ENCODE peak calls at places on chromosomes 7 and 10, in four cellular contexts. One of them, this sample, is unnamed.

GRCh38 chr7:134446923-134447322 is 12.0 kb downstream of the AKR1B1 start:
- DNase-seq in WTC11: no peak
- DNase-seq in HepG2: no peak
- DNase-seq in HCT116: no peak
- DNase-seq in this sample: no peak

GRCh38 chr10:60798031-60798430 is 19.8 kb downstream of the CDK1 start:
- DNase-seq in WTC11: no peak
- DNase-seq in HepG2: no peak
- DNase-seq in HCT116: no peak
- DNase-seq in this sample: no peak

GRCh38 chr7:18345641-18346234 is 149.8 kb upstream of the HDAC9 start:
- DNase-seq in WTC11: peak
- DNase-seq in HepG2: peak
- DNase-seq in HCT116: peak
- DNase-seq in this sample: peak

GRCh38 chr10:5592070-5592469 is 67.3 kb downstream of the CALML3 start:
- DNase-seq in WTC11: no peak
- DNase-seq in HepG2: no peak
- DNase-seq in HCT116: no peak
- DNase-seq in this sample: no peak

GRCh38 chr10:10872035-10872673 is 145.5 kb upstream of the CELF2 start:
- DNase-seq in WTC11: no peak
- DNase-seq in HepG2: no peak
- DNase-seq in HCT116: no peak
- DNase-seq in this sample: no peak

GRCh38 chr7:27873981-27874957 is 134.3 kb downstream of the TAX1BP1 start:
- DNase-seq in WTC11: no peak
- DNase-seq in HepG2: no peak
- DNase-seq in HCT116: no peak
- DNase-seq in this sample: no peak

GRCh38 chr10:44574596-44575480 is 189.9 kb upstream of the CXCL12 start:
- DNase-seq in WTC11: no peak
- DNase-seq in HepG2: no peak
- DNase-seq in HCT116: no peak
- DNase-seq in this sample: no peak

GRCh38 chr10:21278491-21279216 is 246.8 kb downstream of the SKIDA1 start:
- DNase-seq in WTC11: peak
- DNase-seq in HepG2: peak
- DNase-seq in HCT116: peak
- DNase-seq in this sample: peak

GRCh38 chr7:114048386-114049235 is 129.8 kb upstream of the PPP1R3A start:
- DNase-seq in WTC11: no peak
- DNase-seq in HepG2: peak
- DNase-seq in HCT116: no peak
- DNase-seq in this sample: no peak

GRCh38 chr7:84729284-84729683 is 457.6 kb downstream of the SEMA3D start:
- DNase-seq in WTC11: no peak
- DNase-seq in HepG2: no peak
- DNase-seq in HCT116: no peak
- DNase-seq in this sample: no peak

GRCh38 chr7:127619681-127620405 is 1.9 kb upstream of the PAX4 start:
- DNase-seq in WTC11: peak
- DNase-seq in HepG2: no peak
- DNase-seq in HCT116: no peak
- DNase-seq in this sample: no peak

GRCh38 chr10:10804998-10805737 is 212.5 kb upstream of the CELF2 start:
- DNase-seq in WTC11: no peak
- DNase-seq in HepG2: peak
- DNase-seq in HCT116: no peak
- DNase-seq in this sample: no peak

GRCh38 chr7:139771001-139771956 is 6.5 kb downstream of the HIPK2 start:
- DNase-seq in WTC11: no peak
- DNase-seq in HepG2: no peak
- DNase-seq in HCT116: peak
- DNase-seq in this sample: no peak

GRCh38 chr7:100515072-100515532 is 23.9 kb upstream of the AGFG2 start:
- DNase-seq in WTC11: no peak
- DNase-seq in HepG2: no peak
- DNase-seq in HCT116: no peak
- DNase-seq in this sample: no peak

GRCh38 chr10:17980796-17981195 is 29.1 kb downstream of the SLC39A12 start:
- DNase-seq in WTC11: no peak
- DNase-seq in HepG2: no peak
- DNase-seq in HCT116: no peak
- DNase-seq in this sample: no peak

GRCh38 chr10:74924251-74924954 is 98.0 kb downstream of the KAT6B start:
- DNase-seq in WTC11: no peak
- DNase-seq in HepG2: no peak
- DNase-seq in HCT116: peak
- DNase-seq in this sample: no peak

GRCh38 chr10:91287912-91288311 is 67.4 kb downstream of the PCGF5 start:
- DNase-seq in WTC11: no peak
- DNase-seq in HepG2: no peak
- DNase-seq in HCT116: no peak
- DNase-seq in this sample: no peak

GRCh38 chr7:2143450-2143849 is 89.3 kb downstream of the MAD1L1 start:
- DNase-seq in WTC11: no peak
- DNase-seq in HepG2: no peak
- DNase-seq in HCT116: no peak
- DNase-seq in this sample: no peak

GRCh38 chr7:19009241-19009935 is 108.0 kb downstream of the TWIST1 start:
- DNase-seq in WTC11: no peak
- DNase-seq in HepG2: no peak
- DNase-seq in HCT116: no peak
- DNase-seq in this sample: no peak

GRCh38 chr7:17239683-17240521 is 58.5 kb upstream of the AHR start:
- DNase-seq in WTC11: no peak
- DNase-seq in HepG2: peak
- DNase-seq in HCT116: peak
- DNase-seq in this sample: no peak

GRCh38 chr10:83166344-83166743 is 973.0 kb upstream of the GHITM start:
- DNase-seq in WTC11: peak
- DNase-seq in HepG2: no peak
- DNase-seq in HCT116: no peak
- DNase-seq in this sample: peak

GRCh38 chr10:80144302-80145131 is 12.0 kb downstream of the PLAC9 start:
- DNase-seq in WTC11: peak
- DNase-seq in HepG2: no peak
- DNase-seq in HCT116: peak
- DNase-seq in this sample: no peak

GRCh38 chr7:13989138-13989943 is at the start of gene ETV1:
- DNase-seq in WTC11: peak
- DNase-seq in HepG2: peak
- DNase-seq in HCT116: no peak
- DNase-seq in this sample: peak

GRCh38 chr10:48651839-48652238 is 32.8 kb upstream of the WDFY4 start:
- DNase-seq in WTC11: no peak
- DNase-seq in HepG2: no peak
- DNase-seq in HCT116: no peak
- DNase-seq in this sample: no peak

GRCh38 chr10:122206471-122207065 is 64.5 kb upstream of the BTBD16 start:
- DNase-seq in WTC11: no peak
- DNase-seq in HepG2: no peak
- DNase-seq in HCT116: no peak
- DNase-seq in this sample: no peak

GRCh38 chr7:134448359-134449229 is 10.3 kb downstream of the AKR1B1 start:
- DNase-seq in WTC11: no peak
- DNase-seq in HepG2: no peak
- DNase-seq in HCT116: peak
- DNase-seq in this sample: no peak

GRCh38 chr7:101608772-101609713 is 20.1 kb downstream of the MYL10 start:
- DNase-seq in WTC11: peak
- DNase-seq in HepG2: no peak
- DNase-seq in HCT116: no peak
- DNase-seq in this sample: no peak

GRCh38 chr7:8197994-8198698 is 63.8 kb downstream of the ICA1 start:
- DNase-seq in WTC11: no peak
- DNase-seq in HepG2: no peak
- DNase-seq in HCT116: no peak
- DNase-seq in this sample: no peak

GRCh38 chr10:18866852-18867251 is 181.7 kb upstream of the MALRD1 start:
- DNase-seq in WTC11: no peak
- DNase-seq in HepG2: no peak
- DNase-seq in HCT116: no peak
- DNase-seq in this sample: no peak

GRCh38 chr10:46554166-46554781 is 2.2 kb downstream of the GPRIN2 start:
- DNase-seq in WTC11: no peak
- DNase-seq in HepG2: no peak
- DNase-seq in HCT116: no peak
- DNase-seq in this sample: no peak

GRCh38 chr10:46557319-46558140 is 1.1 kb upstream of the GPRIN2 start:
- DNase-seq in WTC11: peak
- DNase-seq in HepG2: no peak
- DNase-seq in HCT116: no peak
- DNase-seq in this sample: peak

GRCh38 chr10:46556515-46557318 is at the start of gene GPRIN2:
- DNase-seq in WTC11: peak
- DNase-seq in HepG2: no peak
- DNase-seq in HCT116: no peak
- DNase-seq in this sample: peak

GRCh38 chr10:46555366-46555712 is 1.1 kb downstream of the GPRIN2 start:
- DNase-seq in WTC11: peak
- DNase-seq in HepG2: no peak
- DNase-seq in HCT116: no peak
- DNase-seq in this sample: no peak

GRCh38 chr10:46555713-46556514 is 544 bp downstream of the GPRIN2 start:
- DNase-seq in WTC11: peak
- DNase-seq in HepG2: no peak
- DNase-seq in HCT116: no peak
- DNase-seq in this sample: peak
- TF ChIP-seq ATF3 in WTC11: no peak
- TF ChIP-seq ATF3 in HepG2: no peak
- TF ChIP-seq ATF3 in HCT116: no peak
- TF ChIP-seq ATF3 in this sample: no peak

GRCh38 chr10:97127960-97128850 is 57.6 kb downstream of the SLIT1 start:
- DNase-seq in WTC11: no peak
- DNase-seq in HepG2: no peak
- DNase-seq in HCT116: no peak
- DNase-seq in this sample: no peak

GRCh38 chr10:97128851-97129186 is 56.9 kb downstream of the SLIT1 start:
- DNase-seq in WTC11: no peak
- DNase-seq in HepG2: no peak
- DNase-seq in HCT116: no peak
- DNase-seq in this sample: no peak

GRCh38 chr10:97124211-97124610 is 61.5 kb downstream of the SLIT1 start:
- DNase-seq in WTC11: no peak
- DNase-seq in HepG2: no peak
- DNase-seq in HCT116: no peak
- DNase-seq in this sample: no peak

GRCh38 chr10:97129666-97130065 is 56.1 kb downstream of the SLIT1 start:
- DNase-seq in WTC11: no peak
- DNase-seq in HepG2: no peak
- DNase-seq in HCT116: no peak
- DNase-seq in this sample: no peak

DNA sequence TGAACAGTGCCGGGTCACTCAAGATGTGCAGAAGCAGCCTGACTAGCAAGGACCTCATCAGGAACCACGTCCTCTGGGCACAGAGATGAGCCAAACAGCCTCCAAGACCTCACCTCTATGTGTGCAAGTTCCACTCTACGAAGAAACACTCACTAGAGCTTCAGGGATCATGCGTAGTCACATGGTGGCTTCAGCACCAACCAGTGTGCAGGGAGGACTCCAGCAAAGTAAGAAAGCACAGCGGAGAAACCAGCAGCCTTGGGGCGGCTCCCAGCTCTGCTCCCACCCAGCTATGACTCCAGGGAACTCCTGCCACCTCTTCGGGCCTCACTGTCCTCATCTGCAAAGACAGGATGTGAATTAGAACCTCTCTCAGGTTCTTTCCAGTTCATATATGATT is 58.3 kb downstream of the SLIT1 start:
- DNase-seq in WTC11: no peak
- DNase-seq in HepG2: no peak
- DNase-seq in HCT116: no peak
- DNase-seq in this sample: no peak
- TF ChIP-seq ATF3 in WTC11: no peak
- TF ChIP-seq ATF3 in HepG2: no peak
- TF ChIP-seq ATF3 in HCT116: no peak
- TF ChIP-seq ATF3 in this sample: no peak

DNA sequence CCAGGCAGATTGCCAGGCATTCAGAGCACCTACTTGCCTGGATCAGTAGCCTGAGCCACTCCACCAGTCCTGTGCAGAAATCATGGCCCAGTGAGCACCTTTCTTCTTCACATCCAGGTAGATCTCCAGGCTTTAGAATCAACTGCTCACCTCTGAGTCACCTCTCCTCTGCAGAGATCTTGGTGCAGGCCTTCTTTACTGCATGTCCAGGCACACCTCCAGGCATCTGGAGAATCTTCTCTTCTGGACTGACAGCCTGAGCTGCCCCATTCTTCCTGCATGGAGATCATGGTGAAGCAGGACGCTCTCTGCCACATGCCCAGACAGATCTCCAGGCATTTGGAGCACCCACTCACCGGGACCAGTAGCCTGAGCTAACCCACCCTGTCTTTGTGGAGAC is 894.5 kb upstream of the MBL2 start:
- DNase-seq in WTC11: no peak
- DNase-seq in HepG2: no peak
- DNase-seq in HCT116: no peak
- DNase-seq in this sample: no peak
- TF ChIP-seq ATF3 in WTC11: no peak
- TF ChIP-seq ATF3 in HepG2: no peak
- TF ChIP-seq ATF3 in HCT116: no peak
- TF ChIP-seq ATF3 in this sample: no peak

GRCh38 chr7:33072471-33072870 is 9.9 kb upstream of the NT5C3A start:
- DNase-seq in WTC11: no peak
- DNase-seq in HepG2: peak
- DNase-seq in HCT116: no peak
- DNase-seq in this sample: no peak
- TF ChIP-seq ATF3 in WTC11: no peak
- TF ChIP-seq ATF3 in HepG2: no peak
- TF ChIP-seq ATF3 in HCT116: no peak
- TF ChIP-seq ATF3 in this sample: no peak

DNA sequence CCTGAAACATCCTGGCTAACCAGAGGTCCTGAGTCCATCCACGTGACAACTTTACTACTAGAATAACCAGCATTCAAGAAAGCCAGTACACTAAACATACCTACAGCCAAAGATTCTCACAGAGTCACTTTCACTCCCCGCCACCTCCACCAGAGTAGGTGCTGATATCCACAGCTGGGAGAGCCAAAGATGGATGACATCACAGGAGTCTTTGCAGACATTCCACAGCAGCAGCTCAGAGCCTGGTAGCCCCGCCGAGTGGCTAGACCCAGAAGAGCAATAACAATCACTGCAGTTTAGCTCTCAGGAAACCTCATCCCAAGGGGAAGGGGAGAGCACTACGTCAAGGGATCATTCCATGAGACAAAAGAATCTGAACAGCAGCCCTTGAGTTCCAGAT is 13.5 kb upstream of the ADAM22 start:
- DNase-seq in WTC11: peak
- DNase-seq in HepG2: no peak
- DNase-seq in HCT116: no peak
- DNase-seq in this sample: no peak
- TF ChIP-seq ATF3 in WTC11: no peak
- TF ChIP-seq ATF3 in HepG2: no peak
- TF ChIP-seq ATF3 in HCT116: no peak
- TF ChIP-seq ATF3 in this sample: no peak

This sample was measured in H1.